ENCODE peak calls at places on chromosomes 3 and 15, in four cellular contexts. E is breast epithelium; W is NCI-H1048; Q is activated T-helper 9 cell treated with anti-CD3 and anti-CD28 coated beads, Interleukin-2, amount 50 U/mL, for 16 hours. L is an unnamed sample.

GRCh38 chr15:36798789-36799188 is 219.4 kb downstream of the CDIN1 start:
- DNase-seq in Q (no peak), E (no peak), W (no peak), L (no peak)

GRCh38 chr3:193727089-193727488 is 134.1 kb downstream of the OPA1 start:
- DNase-seq in W (no peak), Q (no peak), E (no peak), L (no peak)

GRCh38 chr3:196288141-196288460 is 575 bp upstream of the PCYT1A start:
- DNase-seq in E (no peak), W (no peak), Q (no peak), L (no peak)

GRCh38 chr3:143024351-143024960 is 23.1 kb downstream of the U2SURP start:
- DNase-seq in Q (no peak), E (no peak), W (no peak), L (no peak)

GRCh38 chr3:138245026-138245425 is 57.9 kb downstream of the ARMC8 start:
- DNase-seq in Q (no peak), W (no peak), E (no peak), L (no peak)

GRCh38 chr3:62316525-62316924 is 56.8 kb downstream of the FEZF2 start:
- DNase-seq in E (no peak), Q (no peak), W (no peak), L (no peak)

GRCh38 chr3:73365756-73366397 is 258.9 kb downstream of the PDZRN3 start:
- DNase-seq in W (no peak), Q (no peak), E (no peak), L (no peak)

GRCh38 chr3:71549948-71550347 is 33.6 kb downstream of the FOXP1 start:
- DNase-seq in E (no peak), Q (no peak), W (no peak), L (no peak)

GRCh38 chr15:90906181-90906849 is 3.2 kb downstream of the MAN2A2 start:
- DNase-seq in Q (no peak), E (no peak), W (no peak), L (no peak)

GRCh38 chr3:129161860-129162271 is 1.0 kb upstream of the ISY1 start:
- DNase-seq in W (no peak), Q (no peak), E (no peak), L (peak)

GRCh38 chr15:51737538-51738305 is at the start of gene LYSMD2:
- DNase-seq in E (peak), Q (peak), W (no peak), L (peak)

GRCh38 chr15:51874751-51875644 is 45.5 kb downstream of the TMOD3 start:
- DNase-seq in Q (no peak), E (no peak), W (no peak), L (no peak)